ENCODE peak calls at places on chromosomes 13 and 19, in eight cellular contexts. E is T-cell; O is GM06990; D is Jurkat, Clone E6-1; W is non-pigmented ciliary epithelial cell; M is stimulated activated CD4-positive, alpha-beta T cell treated with anti-CD3 and anti-CD28 coated beads, Interleukin-1b, Interleukin-23, amount 100 ng/mL, for 1 hour; R is fibroblast of mammary gland; G is HCT116. Z is an unnamed sample.

GRCh38 chr19:31418055-31418454 is 68.8 kb upstream of the TSHZ3 start:
- DNase-seq in E (no peak), O (no peak), D (no peak), W (no peak), M (no peak), R (no peak), G (no peak), Z (no peak)

GRCh38 chr13:111249637-111250360 is 70.6 kb upstream of the TEX29 start:
- DNase-seq in E (no peak), O (no peak), D (no peak), W (no peak), M (no peak), R (no peak), G (no peak), Z (no peak)

GRCh38 chr13:109602356-109602755 is 184.0 kb downstream of the IRS2 start:
- DNase-seq in E (no peak), O (no peak), D (no peak), W (no peak), M (no peak), R (peak; percentile 7), G (no peak), Z (no peak)

GRCh38 chr13:110824901-110825300 is 90.0 kb downstream of the ANKRD10 start:
- DNase-seq in E (no peak), O (no peak), D (no peak), W (no peak), M (no peak), R (no peak), G (no peak), Z (no peak)

GRCh38 chr13:80199585-80200292 is 141.2 kb downstream of the SPRY2 start:
- DNase-seq in E (no peak), O (no peak), D (no peak), W (no peak), M (no peak), R (no peak), G (no peak), Z (no peak)

GRCh38 chr19:46907880-46908279 is 47.1 kb downstream of the ARHGAP35 start:
- DNase-seq in E (no peak), O (no peak), D (no peak), W (no peak), M (no peak), R (no peak), G (no peak), Z (no peak)

GRCh38 chr19:22634450-22634827 is 315 bp downstream of the ZNF492 start:
- DNase-seq in E (no peak), O (no peak), D (no peak), W (no peak), M (no peak), R (no peak), G (no peak), Z (no peak)

GRCh38 chr13:74274946-74275345 is 140.7 kb upstream of the KLF12 start:
- DNase-seq in E (no peak), O (no peak), D (no peak), W (no peak), M (no peak), R (no peak), G (no peak), Z (no peak)

GRCh38 chr19:4990306-4990705 is 21.4 kb downstream of the KDM4B start:
- DNase-seq in E (no peak), O (no peak), D (no peak), W (no peak), M (no peak), R (no peak), G (no peak), Z (no peak)

GRCh38 chr13:105465251-105465650 is 1070.2 kb downstream of the EFNB2 start:
- DNase-seq in E (no peak), O (no peak), D (no peak), W (no peak), M (no peak), R (no peak), G (no peak), Z (no peak)

GRCh38 chr19:52297601-52298358 is 811 bp downstream of the ZNF480 start:
- DNase-seq in E (no peak), O (no peak), D (no peak), W (no peak), M (no peak), R (peak; percentile 2), G (no peak), Z (no peak)

GRCh38 chr19:33235996-33236350 is 10.3 kb upstream of the SLC7A10 start:
- DNase-seq in E (no peak), O (no peak), D (no peak), W (no peak), M (no peak), R (no peak), G (no peak), Z (no peak)

GRCh38 chr13:114080739-114081561 is 51.5 kb downstream of the RASA3 start:
- DNase-seq in E (no peak), O (no peak), D (no peak), W (no peak), M (no peak), R (no peak), G (no peak), Z (no peak)

GRCh38 chr19:29514525-29515232 is 11.1 kb upstream of the VSTM2B start:
- DNase-seq in E (peak; percentile 6), O (no peak), D (no peak), W (no peak), M (no peak), R (no peak), G (no peak), Z (no peak)

GRCh38 chr19:16197188-16197621 is 506 bp upstream of the AP1M1 start:
- DNase-seq in E (no peak), O (no peak), D (no peak), W (peak; percentile 55), M (no peak), R (peak; percentile 99), G (no peak), Z (no peak)

GRCh38 chr13:21812192-21812626 is 141.3 kb downstream of the FGF9 start:
- DNase-seq in E (no peak), O (no peak), D (no peak), W (no peak), M (no peak), R (no peak), G (no peak), Z (no peak)

GRCh38 chr13:69331245-69331644 is 776.4 kb upstream of the ATXN8OS start:
- DNase-seq in E (no peak), O (no peak), D (no peak), W (no peak), M (no peak), R (no peak), G (no peak), Z (no peak)

GRCh38 chr19:55907746-55908145 is 24.4 kb downstream of the NLRP13 start:
- DNase-seq in E (no peak), O (no peak), D (no peak), W (no peak), M (no peak), R (no peak), G (no peak), Z (no peak)

GRCh38 chr13:74444161-74444571 is 310.0 kb upstream of the KLF12 start:
- DNase-seq in E (no peak), O (no peak), D (no peak), W (no peak), M (no peak), R (no peak), G (no peak), Z (no peak)

GRCh38 chr13:100541882-100542545 is 46.6 kb downstream of the GGACT start:
- DNase-seq in E (no peak), O (no peak), D (no peak), W (no peak), M (no peak), R (no peak), G (no peak), Z (no peak)

GRCh38 chr19:47035127-47035494 is 13.3 kb downstream of the TMEM160 start:
- DNase-seq in E (no peak), O (no peak), D (peak; percentile 46), W (no peak), M (no peak), R (peak; percentile 44), G (no peak), Z (no peak)

GRCh38 chr13:25037057-25037813 is 58.7 kb upstream of the PABPC3 start:
- DNase-seq in E (peak; percentile 4), O (no peak), D (peak; percentile 54), W (peak; percentile 42), M (no peak), R (peak; percentile 67), G (peak; percentile 55), Z (peak; percentile 67)

GRCh38 chr19:18044825-18045304 is 36.9 kb downstream of the ARRDC2 start:
- DNase-seq in E (peak; percentile 80), O (peak; percentile 83), D (peak; percentile 68), W (no peak), M (peak; percentile 58), R (peak; percentile 62), G (no peak), Z (peak; percentile 89)

GRCh38 chr19:38905620-38906019 is 5.9 kb downstream of the NFKBIB start:
- DNase-seq in E (no peak), O (no peak), D (no peak), W (no peak), M (no peak), R (no peak), G (no peak), Z (no peak)

GRCh38 chr19:38190793-38191192 is 33.2 kb downstream of the DPF1 start:
- DNase-seq in E (no peak), O (no peak), D (peak; percentile 47), W (no peak), M (no peak), R (no peak), G (no peak), Z (no peak)

GRCh38 chr13:51212808-51213728 is 9.1 kb upstream of the FAM124A start:
- DNase-seq in E (no peak), O (no peak), D (no peak), W (no peak), M (no peak), R (peak; percentile 84), G (no peak), Z (no peak)

GRCh38 chr13:21043898-21044297 is 17.5 kb downstream of the LATS2 start:
- DNase-seq in E (no peak), O (no peak), D (no peak), W (peak; percentile 68), M (no peak), R (peak; percentile 91), G (no peak), Z (no peak)

GRCh38 chr19:6739390-6739883 is at the start of gene TRIP10:
- DNase-seq in E (peak; percentile 80), O (peak; percentile 80), D (peak; percentile 68), W (no peak), M (peak; percentile 69), R (peak; percentile 71), G (no peak), Z (peak; percentile 98)

GRCh38 chr19:49475995-49476880 is 2.2 kb downstream of the FLT3LG start:
- DNase-seq in E (peak; percentile 68), O (no peak), D (no peak), W (no peak), M (peak; percentile 48), R (no peak), G (no peak), Z (no peak)

GRCh38 chr13:33649212-33649917 is 168.6 kb upstream of the RFC3 start:
- DNase-seq in E (no peak), O (no peak), D (no peak), W (no peak), M (no peak), R (peak; percentile 49), G (no peak), Z (no peak)